ENCODE peak calls at places on chromosomes 16 and 17, in seven cellular contexts. V, U, D, I, A, M and H are unnamed samples.

GRCh38 chr17:79814966-79815835 is 18.3 kb upstream of the CBX8 start:
- DNase-seq in V (no peak), U (no peak), D (no peak), I (peak), A (peak), M (no peak), H (no peak)

GRCh38 chr16:31138621-31139578 is 3.4 kb upstream of the PRSS8 start:
- DNase-seq in V (peak), U (peak), D (peak), I (peak), A (peak), M (no peak), H (peak)

GRCh38 chr17:22090263-22090935 is 398.1 kb downstream of the KCNJ18 start:
- DNase-seq in V (no peak), U (no peak), D (no peak), I (no peak), A (no peak), M (no peak), H (no peak)

GRCh38 chr17:4807534-4808377 is 804 bp downstream of the PLD2 start:
- DNase-seq in V (no peak), U (no peak), D (no peak), I (no peak), A (no peak), M (no peak), H (no peak)

GRCh38 chr16:53881371-53881770 is 177.4 kb downstream of the FTO start:
- DNase-seq in V (peak), U (no peak), D (peak), I (no peak), A (peak), M (peak), H (peak)

GRCh38 chr16:89467382-89467781 is 23.0 kb downstream of the ANKRD11 start:
- DNase-seq in V (no peak), U (no peak), D (no peak), I (no peak), A (no peak), M (no peak), H (no peak)

GRCh38 chr17:60677308-60678117 is at the start of gene BCAS3:
- DNase-seq in V (peak), U (peak), D (peak), I (peak), A (peak), M (peak), H (peak)

GRCh38 chr16:1084971-1085370 is 11.1 kb downstream of the C1QTNF8 start:
- DNase-seq in V (no peak), U (no peak), D (no peak), I (no peak), A (no peak), M (no peak), H (no peak)

GRCh38 chr16:13519871-13520270 is 400.1 kb upstream of the ERCC4 start:
- DNase-seq in V (no peak), U (no peak), D (no peak), I (no peak), A (no peak), M (no peak), H (no peak)

GRCh38 chr17:82171750-82172375 is 40.8 kb downstream of the CCDC57 start:
- DNase-seq in V (no peak), U (no peak), D (no peak), I (no peak), A (no peak), M (no peak), H (no peak)

GRCh38 chr17:39753514-39754160 is 15.9 kb downstream of the GRB7 start:
- DNase-seq in V (no peak), U (no peak), D (no peak), I (no peak), A (peak), M (no peak), H (no peak)

GRCh38 chr17:29705352-29705751 is 82.6 kb upstream of the CORO6 start:
- DNase-seq in V (no peak), U (no peak), D (no peak), I (no peak), A (no peak), M (no peak), H (no peak)

GRCh38 chr16:46765050-46765449 is 16.9 kb upstream of the MYLK3 start:
- DNase-seq in V (peak), U (no peak), D (peak), I (no peak), A (no peak), M (peak), H (no peak)

GRCh38 chr16:55502801-55503366 is 6.0 kb upstream of the LPCAT2 start:
- DNase-seq in V (peak), U (no peak), D (peak), I (peak), A (peak), M (no peak), H (peak)

GRCh38 chr17:12739500-12739899 is 49.8 kb upstream of the ARHGAP44 start:
- DNase-seq in V (no peak), U (no peak), D (no peak), I (no peak), A (no peak), M (no peak), H (no peak)

GRCh38 chr17:39152134-39152884 is 872 bp upstream of the PLXDC1 start:
- DNase-seq in V (no peak), U (no peak), D (no peak), I (no peak), A (no peak), M (no peak), H (no peak)

GRCh38 chr17:7042507-7043194 is 1.2 kb downstream of the SLC16A11 start:
- DNase-seq in V (no peak), U (no peak), D (no peak), I (no peak), A (no peak), M (no peak), H (no peak)

GRCh38 chr17:66549731-66550207 is 247.4 kb downstream of the PRKCA start:
- DNase-seq in V (no peak), U (peak), D (peak), I (no peak), A (no peak), M (peak), H (peak)

GRCh38 chr16:75485230-75486013 is 9.8 kb downstream of the CHST6 start:
- DNase-seq in V (no peak), U (no peak), D (no peak), I (no peak), A (peak), M (no peak), H (no peak)

GRCh38 chr16:81889896-81890634 is 111.0 kb downstream of the PLCG2 start:
- DNase-seq in V (peak), U (peak), D (peak), I (no peak), A (peak), M (peak), H (peak)

GRCh38 chr16:31427441-31428276 is 501 bp downstream of the COX6A2 start:
- DNase-seq in V (peak), U (no peak), D (no peak), I (peak), A (peak), M (no peak), H (peak)

GRCh38 chr17:27586203-27586701 is 44.7 kb upstream of the LGALS9 start:
- DNase-seq in V (no peak), U (peak), D (peak), I (no peak), A (no peak), M (peak), H (peak)

GRCh38 chr17:82487898-82488297 is 29.4 kb downstream of the NARF start:
- DNase-seq in V (no peak), U (no peak), D (no peak), I (peak), A (no peak), M (no peak), H (no peak)

GRCh38 chr17:17356931-17357270 is 53.7 kb downstream of the NT5M start:
- DNase-seq in V (no peak), U (no peak), D (no peak), I (no peak), A (no peak), M (no peak), H (no peak)

GRCh38 chr16:49183911-49184310 is 97.7 kb downstream of the CBLN1 start:
- DNase-seq in V (no peak), U (no peak), D (no peak), I (no peak), A (no peak), M (no peak), H (no peak)

GRCh38 chr17:62592305-62593099 is 35.0 kb upstream of the MRC2 start:
- DNase-seq in V (no peak), U (no peak), D (peak), I (no peak), A (no peak), M (no peak), H (peak)

GRCh38 chr16:81445143-81445922 is 725 bp downstream of the CMIP start:
- DNase-seq in V (no peak), U (no peak), D (peak), I (peak), A (peak), M (no peak), H (peak)

GRCh38 chr17:72267601-72268000 is 146.8 kb downstream of the SOX9 start:
- DNase-seq in V (no peak), U (no peak), D (no peak), I (no peak), A (no peak), M (no peak), H (no peak)

GRCh38 chr17:72259977-72260376 is 139.2 kb downstream of the SOX9 start:
- DNase-seq in V (no peak), U (no peak), D (no peak), I (no peak), A (no peak), M (no peak), H (no peak)

GRCh38 chr17:72266099-72266852 is 145.5 kb downstream of the SOX9 start:
- DNase-seq in V (no peak), U (no peak), D (no peak), I (no peak), A (no peak), M (no peak), H (no peak)

GRCh38 chr17:72262748-72263147 is 141.9 kb downstream of the SOX9 start:
- DNase-seq in V (no peak), U (no peak), D (no peak), I (no peak), A (no peak), M (no peak), H (no peak)

GRCh38 chr17:72264682-72265405 is 144.0 kb downstream of the SOX9 start:
- DNase-seq in V (no peak), U (no peak), D (no peak), I (no peak), A (no peak), M (no peak), H (no peak)
- H3K4me3 ChIP-seq in V (no peak), U (no peak), D (no peak), I (no peak), A (no peak), M (no peak), H (no peak)

DNA sequence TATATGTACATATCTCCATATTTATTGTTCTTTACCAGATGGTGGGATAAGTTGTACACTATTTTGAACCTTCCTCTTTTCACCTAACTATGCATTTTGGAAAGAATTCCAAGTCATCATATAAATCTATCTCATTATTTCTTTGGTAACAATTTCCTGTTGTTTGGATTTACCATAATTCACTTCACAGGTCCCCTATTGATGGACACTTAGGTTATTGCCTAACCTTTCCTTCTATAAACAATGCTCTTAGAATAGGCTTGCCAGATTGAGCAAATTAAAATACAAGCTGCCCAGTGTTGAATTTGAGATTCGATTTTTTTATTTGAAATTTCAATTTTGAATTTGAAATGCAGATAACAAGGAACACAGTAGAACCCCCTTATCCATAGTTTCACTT is 28.9 kb upstream of the DHX8 start:
- DNase-seq in V (no peak), U (no peak), D (no peak), I (no peak), A (no peak), M (no peak), H (no peak)
- TF ChIP-seq CTCF in V (no peak), U (no peak), D (no peak), I (no peak), A (no peak), M (no peak), H (no peak)

GRCh38 chr17:20120835-20121234 is 111.7 kb downstream of the SPECC1 start:
- DNase-seq in V (no peak), U (no peak), D (no peak), I (no peak), A (peak), M (no peak), H (no peak)

GRCh38 chr17:20123209-20123608 is 114.0 kb downstream of the SPECC1 start:
- DNase-seq in V (no peak), U (no peak), D (no peak), I (no peak), A (no peak), M (no peak), H (no peak)

GRCh38 chr17:20118280-20118679 is 109.1 kb downstream of the SPECC1 start:
- DNase-seq in V (no peak), U (no peak), D (no peak), I (no peak), A (no peak), M (no peak), H (no peak)

GRCh38 chr17:20122236-20122879 is 113.2 kb downstream of the SPECC1 start:
- DNase-seq in V (no peak), U (no peak), D (no peak), I (no peak), A (no peak), M (no peak), H (no peak)

DNA sequence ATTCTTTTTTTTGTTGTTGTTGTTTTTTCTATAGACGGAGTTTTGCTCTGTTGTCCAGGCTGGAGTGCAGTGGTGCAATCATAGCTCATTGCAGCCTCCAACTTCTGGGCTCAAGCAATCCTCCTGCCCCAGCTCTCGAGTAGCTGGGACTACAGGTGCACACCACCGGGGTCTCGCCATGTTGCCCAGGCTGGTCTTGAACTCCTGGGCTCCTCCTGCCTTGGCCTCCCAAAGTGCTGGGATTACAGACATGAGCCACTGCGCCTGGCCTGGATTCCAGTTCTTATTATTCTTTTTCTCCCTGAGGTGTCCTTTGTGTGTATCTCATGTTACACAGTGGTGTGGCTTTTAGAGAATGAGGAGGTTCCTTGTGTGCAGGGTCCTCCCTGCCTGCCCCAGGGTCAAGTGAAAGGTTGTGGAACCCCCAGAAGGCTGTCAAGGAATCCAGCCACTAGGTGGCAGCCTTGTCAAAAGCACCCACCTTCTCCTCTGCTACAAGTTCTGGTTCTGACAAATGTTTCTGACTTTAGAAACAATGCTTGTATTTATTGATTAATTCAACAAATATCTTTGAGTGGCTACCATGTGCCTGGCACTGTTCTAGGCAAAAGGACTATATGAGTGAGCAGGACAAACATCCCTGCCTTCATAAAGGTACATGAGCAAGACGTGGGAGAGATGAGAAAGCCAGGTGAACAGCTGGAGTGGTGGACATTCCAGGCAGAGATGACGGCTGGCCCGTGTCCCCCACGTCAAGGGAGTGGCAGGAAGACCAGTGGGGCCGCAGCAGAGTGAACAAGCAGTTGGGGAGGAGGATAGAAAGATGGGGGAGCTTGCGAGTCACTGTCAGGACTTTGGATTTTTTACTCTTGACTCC is 112.4 kb downstream of the SPECC1 start:
- DNase-seq in V (peak), U (no peak), D (peak), I (peak), A (peak), M (no peak), H (peak)
- H3K4me3 ChIP-seq in V (no peak), U (no peak), D (no peak), I (no peak), A (no peak), M (no peak), H (no peak)

DNA sequence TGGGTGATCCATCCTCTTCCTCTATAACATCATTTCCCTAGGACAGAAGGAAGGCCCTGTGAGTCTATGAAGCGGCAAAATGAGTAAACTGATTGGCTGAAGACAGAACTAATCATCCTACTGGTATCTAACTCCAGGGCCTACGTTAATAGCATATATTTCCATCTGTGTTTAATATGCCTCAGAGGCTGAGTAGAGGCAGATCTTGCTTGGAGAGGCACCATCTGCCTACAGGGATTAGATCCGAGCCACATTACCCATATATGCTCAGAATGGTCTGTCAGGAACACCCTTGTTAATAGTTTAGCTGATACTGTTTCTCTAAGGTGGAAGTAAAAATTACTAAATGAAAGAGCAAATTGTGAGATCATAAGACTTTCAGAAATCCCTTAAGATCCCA is 13.2 kb upstream of the FOXJ1 start:
- DNase-seq in V (no peak), U (no peak), D (peak), I (no peak), A (no peak), M (no peak), H (peak)
- TF ChIP-seq CTCF in V (no peak), U (no peak), D (no peak), I (no peak), A (no peak), M (no peak), H (no peak)

GRCh38 chr16:72301416-72302048 is 129.6 kb upstream of the PMFBP1 start:
- DNase-seq in V (no peak), U (no peak), D (no peak), I (no peak), A (no peak), M (no peak), H (no peak)

GRCh38 chr16:72302352-72302751 is 130.4 kb upstream of the PMFBP1 start:
- DNase-seq in V (no peak), U (no peak), D (no peak), I (no peak), A (no peak), M (no peak), H (no peak)

GRCh38 chr16:72300892-72301291 is 128.9 kb upstream of the PMFBP1 start:
- DNase-seq in V (no peak), U (no peak), D (no peak), I (no peak), A (no peak), M (no peak), H (no peak)

GRCh38 chr16:72298947-72299346 is 127.0 kb upstream of the PMFBP1 start:
- DNase-seq in V (no peak), U (no peak), D (no peak), I (no peak), A (no peak), M (no peak), H (no peak)

GRCh38 chr16:72299684-72300243 is 127.8 kb upstream of the PMFBP1 start:
- DNase-seq in V (no peak), U (no peak), D (no peak), I (no peak), A (no peak), M (no peak), H (no peak)
- H3K4me3 ChIP-seq in V (no peak), U (no peak), D (no peak), I (no peak), A (no peak), M (no peak), H (no peak)

GRCh38 chr16:87707097-87707496 is 58.7 kb downstream of the KLHDC4 start:
- DNase-seq in V (no peak), U (no peak), D (no peak), I (no peak), A (no peak), M (no peak), H (no peak)
- TF ChIP-seq CTCF in V (no peak), U (no peak), D (no peak), I (no peak), A (no peak), M (no peak), H (no peak)

DNA sequence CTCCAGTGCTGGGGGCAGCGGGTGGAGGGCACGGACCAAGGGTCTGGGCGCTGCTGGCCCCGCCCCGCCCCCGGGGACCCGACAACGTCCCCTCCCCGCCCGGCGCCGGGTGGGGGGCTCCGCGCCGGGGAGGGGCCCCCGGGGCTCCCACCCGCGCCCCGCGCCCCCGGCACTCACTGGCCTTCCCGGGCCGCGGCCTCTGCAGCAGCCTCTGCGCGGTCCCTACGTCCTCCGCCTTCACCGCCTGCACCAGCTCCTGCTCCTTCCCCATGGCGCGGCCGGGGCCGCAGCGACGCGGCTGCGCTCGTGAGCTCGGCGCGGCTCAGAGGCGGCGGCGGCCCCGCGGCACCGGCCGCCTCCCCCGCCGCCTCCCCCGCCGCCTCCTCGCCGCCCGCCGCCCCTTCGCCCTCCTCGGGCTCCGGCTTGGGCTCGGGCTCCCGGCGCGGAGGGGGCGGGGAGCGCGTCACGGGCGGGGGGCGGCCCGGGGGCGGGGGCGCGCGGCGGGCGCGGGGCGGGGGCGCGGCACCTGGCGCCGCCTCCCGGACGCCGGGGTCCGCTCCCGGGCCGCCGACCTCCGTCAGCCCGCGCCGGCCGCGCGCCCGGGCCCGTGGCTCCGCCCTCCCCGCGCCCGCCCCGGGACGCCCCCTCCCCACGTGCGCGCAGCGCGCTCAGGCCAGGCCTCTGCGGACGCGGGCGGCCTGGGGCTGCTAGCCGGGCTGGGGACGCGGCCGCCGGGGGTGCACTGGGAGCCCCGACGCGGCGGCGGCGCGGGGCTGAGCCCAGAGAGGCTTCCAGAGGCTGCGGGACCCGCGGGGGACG is at the start of gene CASKIN1:
- DNase-seq in V (no peak), U (no peak), D (no peak), I (no peak), A (no peak), M (no peak), H (no peak)
- H3K4me3 ChIP-seq in V (no peak), U (peak), D (peak), I (peak), A (no peak), M (no peak), H (no peak)

DNA sequence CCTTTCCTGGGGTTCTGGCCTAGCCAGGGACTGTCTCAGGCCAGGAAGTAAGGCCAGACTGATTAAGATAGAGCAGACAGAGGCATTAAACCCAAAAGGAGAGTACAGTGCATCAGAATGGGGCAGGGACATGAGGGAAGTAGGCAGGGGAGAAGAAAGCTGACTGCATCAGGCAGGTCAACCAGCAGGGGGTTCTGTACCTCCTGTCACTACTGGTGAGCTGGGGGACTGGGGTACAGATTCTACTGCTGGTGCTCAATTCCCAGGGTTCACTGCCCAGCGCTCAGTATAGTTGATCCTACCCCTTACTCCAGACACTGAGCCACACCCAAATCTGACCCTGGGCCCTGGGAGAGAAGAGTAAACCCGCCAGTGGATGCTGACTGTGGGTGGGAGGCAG is 12.9 kb upstream of the MTMR4 start:
- DNase-seq in V (no peak), U (no peak), D (no peak), I (no peak), A (no peak), M (no peak), H (no peak)
- TF ChIP-seq CTCF in V (no peak), U (peak), D (no peak), I (no peak), A (no peak), M (no peak), H (no peak)